ENCODE peak calls at places on chromosomes 13 and 19, in six cellular contexts. One of them, this sample, is unnamed.

GRCh38 chr13:41533676-41534075 is 76.3 kb downstream of the RGCC start:
- DNase-seq in transverse colon: no peak
- DNase-seq in ovary: no peak
- DNase-seq in sigmoid colon: peak; percentile 77
- DNase-seq in A549: no peak
- DNase-seq in upper lobe of left lung: no peak
- DNase-seq in this sample: peak; percentile 42

GRCh38 chr13:100542546-100543156 is 45.9 kb downstream of the GGACT start:
- DNase-seq in ovary: no peak
- DNase-seq in transverse colon: no peak
- DNase-seq in upper lobe of left lung: peak; percentile 16
- DNase-seq in sigmoid colon: peak; percentile 21
- DNase-seq in A549: peak; percentile 11
- DNase-seq in this sample: no peak

GRCh38 chr13:28327761-28328607 is 166.9 kb downstream of the FLT1 start:
- DNase-seq in sigmoid colon: no peak
- DNase-seq in A549: no peak
- DNase-seq in ovary: no peak
- DNase-seq in upper lobe of left lung: no peak
- DNase-seq in transverse colon: no peak
- DNase-seq in this sample: no peak

GRCh38 chr13:110244926-110245325 is 62.0 kb downstream of the COL4A1 start:
- DNase-seq in sigmoid colon: no peak
- DNase-seq in ovary: no peak
- DNase-seq in upper lobe of left lung: no peak
- DNase-seq in A549: no peak
- DNase-seq in transverse colon: no peak
- DNase-seq in this sample: no peak

GRCh38 chr19:55311397-55311796 is 13.7 kb downstream of the TMEM150B start:
- DNase-seq in ovary: no peak
- DNase-seq in transverse colon: no peak
- DNase-seq in upper lobe of left lung: no peak
- DNase-seq in sigmoid colon: no peak
- DNase-seq in A549: no peak
- DNase-seq in this sample: no peak

GRCh38 chr13:36736119-36736726 is 62.4 kb downstream of the SERTM1 start:
- DNase-seq in transverse colon: peak; percentile 19
- DNase-seq in upper lobe of left lung: peak; percentile 31
- DNase-seq in sigmoid colon: peak; percentile 69
- DNase-seq in ovary: peak; percentile 58
- DNase-seq in A549: peak; percentile 8
- DNase-seq in this sample: peak; percentile 64

GRCh38 chr13:45850020-45850613 is 1.4 kb downstream of the SIAH3 start:
- DNase-seq in sigmoid colon: no peak
- DNase-seq in transverse colon: no peak
- DNase-seq in ovary: no peak
- DNase-seq in A549: no peak
- DNase-seq in upper lobe of left lung: no peak
- DNase-seq in this sample: no peak

GRCh38 chr13:91986771-91987515 is 588.5 kb downstream of the GPC5 start:
- DNase-seq in upper lobe of left lung: no peak
- DNase-seq in A549: no peak
- DNase-seq in ovary: no peak
- DNase-seq in sigmoid colon: no peak
- DNase-seq in transverse colon: no peak
- DNase-seq in this sample: no peak

GRCh38 chr13:24693862-24694471 is 13.8 kb downstream of the ATP12A start:
- DNase-seq in transverse colon: peak; percentile 36
- DNase-seq in A549: peak; percentile 70
- DNase-seq in sigmoid colon: no peak
- DNase-seq in ovary: peak; percentile 21
- DNase-seq in upper lobe of left lung: peak; percentile 51
- DNase-seq in this sample: no peak

GRCh38 chr19:18841400-18841799 is 9.6 kb downstream of the UPF1 start:
- DNase-seq in sigmoid colon: no peak
- DNase-seq in transverse colon: no peak
- DNase-seq in ovary: no peak
- DNase-seq in upper lobe of left lung: no peak
- DNase-seq in A549: no peak
- DNase-seq in this sample: no peak

GRCh38 chr19:18840288-18841260 is 8.8 kb downstream of the UPF1 start:
- DNase-seq in A549: no peak
- DNase-seq in sigmoid colon: no peak
- DNase-seq in upper lobe of left lung: no peak
- DNase-seq in ovary: no peak
- DNase-seq in transverse colon: no peak
- DNase-seq in this sample: no peak

GRCh38 chr19:18843960-18844359 is 12.2 kb downstream of the UPF1 start:
- DNase-seq in transverse colon: no peak
- DNase-seq in A549: no peak
- DNase-seq in upper lobe of left lung: no peak
- DNase-seq in ovary: no peak
- DNase-seq in sigmoid colon: no peak
- DNase-seq in this sample: no peak

GRCh38 chr19:18842166-18842565 is 10.4 kb downstream of the UPF1 start:
- DNase-seq in A549: no peak
- DNase-seq in transverse colon: no peak
- DNase-seq in sigmoid colon: no peak
- DNase-seq in upper lobe of left lung: no peak
- DNase-seq in ovary: no peak
- DNase-seq in this sample: no peak

DNA sequence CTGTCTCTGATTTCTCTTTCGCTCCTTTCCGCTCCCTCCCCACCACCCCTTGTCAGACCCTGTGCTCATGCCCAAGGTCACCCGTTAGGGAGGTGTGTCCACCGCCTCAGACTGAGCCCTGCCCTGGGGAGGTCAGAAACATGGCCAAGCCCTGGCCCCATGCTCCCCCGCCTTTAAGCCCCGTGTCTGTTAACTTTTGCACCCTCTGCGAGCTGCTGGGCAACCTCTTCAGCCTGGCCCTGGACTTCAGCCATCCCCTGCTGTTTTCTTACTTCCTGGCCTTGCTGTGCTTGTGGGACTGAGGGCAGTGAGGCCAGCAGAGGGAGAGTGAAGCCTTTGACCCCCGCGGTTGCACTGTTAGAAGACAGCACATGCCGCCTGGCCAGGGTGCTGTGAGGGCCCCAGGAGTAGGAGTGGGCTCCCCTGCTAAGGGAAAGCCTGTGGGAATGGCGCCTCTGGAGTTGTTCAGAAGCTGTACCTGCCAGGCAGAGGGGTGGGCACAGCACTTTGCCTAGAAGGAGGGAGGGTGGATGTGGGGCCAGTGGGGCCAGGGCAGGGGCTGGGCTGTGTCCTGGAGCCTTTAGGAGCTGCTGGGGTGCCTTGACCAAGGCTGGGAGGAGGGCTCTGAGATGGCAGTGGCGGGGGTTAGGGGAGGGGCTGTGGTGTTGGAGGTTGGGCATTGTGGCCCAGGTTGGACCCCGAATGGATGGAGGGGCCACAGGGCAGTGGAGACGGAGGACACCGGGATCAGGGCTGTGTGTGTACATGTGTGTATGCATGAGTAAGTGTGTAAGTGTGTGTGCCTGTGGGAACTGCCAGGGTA is 7.9 kb downstream of the UPF1 start:
- DNase-seq in transverse colon: no peak
- DNase-seq in A549: no peak
- DNase-seq in ovary: no peak
- DNase-seq in upper lobe of left lung: peak; percentile 67
- DNase-seq in sigmoid colon: no peak
- DNase-seq in this sample: no peak
- H3K4me1 ChIP-seq in transverse colon: peaks cover 71% of the 10 kb centered on the region
- H3K4me1 ChIP-seq in A549: no peaks in the 10 kb centered on the region
- H3K4me1 ChIP-seq in ovary: peaks cover 30% of the 10 kb centered on the region
- H3K4me1 ChIP-seq in upper lobe of left lung: peaks cover 70% of the 10 kb centered on the region
- H3K4me1 ChIP-seq in sigmoid colon: peaks cover 75% of the 10 kb centered on the region
- H3K4me1 ChIP-seq in this sample: no peaks in the 10 kb centered on the region

GRCh38 chr13:111256946-111257345 is 63.5 kb upstream of the TEX29 start:
- DNase-seq in ovary: no peak
- DNase-seq in transverse colon: no peak
- DNase-seq in A549: no peak
- DNase-seq in sigmoid colon: no peak
- DNase-seq in upper lobe of left lung: no peak
- DNase-seq in this sample: no peak

GRCh38 chr13:111259058-111259457 is 61.4 kb upstream of the TEX29 start:
- DNase-seq in ovary: no peak
- DNase-seq in transverse colon: no peak
- DNase-seq in upper lobe of left lung: no peak
- DNase-seq in A549: no peak
- DNase-seq in sigmoid colon: no peak
- DNase-seq in this sample: no peak

GRCh38 chr13:111261326-111261725 is 59.1 kb upstream of the TEX29 start:
- DNase-seq in sigmoid colon: no peak
- DNase-seq in upper lobe of left lung: no peak
- DNase-seq in transverse colon: no peak
- DNase-seq in A549: no peak
- DNase-seq in ovary: no peak
- DNase-seq in this sample: no peak

GRCh38 chr13:111256458-111256857 is 64.0 kb upstream of the TEX29 start:
- DNase-seq in A549: no peak
- DNase-seq in upper lobe of left lung: no peak
- DNase-seq in transverse colon: no peak
- DNase-seq in sigmoid colon: no peak
- DNase-seq in ovary: no peak
- DNase-seq in this sample: no peak

GRCh38 chr13:111258637-111259036 is 61.8 kb upstream of the TEX29 start:
- DNase-seq in sigmoid colon: no peak
- DNase-seq in upper lobe of left lung: no peak
- DNase-seq in ovary: no peak
- DNase-seq in A549: no peak
- DNase-seq in transverse colon: no peak
- DNase-seq in this sample: no peak
- H3K9me3 ChIP-seq in sigmoid colon: no peaks in the 10 kb centered on the region
- H3K9me3 ChIP-seq in upper lobe of left lung: no peaks in the 10 kb centered on the region
- H3K9me3 ChIP-seq in ovary: no peaks in the 10 kb centered on the region
- H3K9me3 ChIP-seq in A549: no peaks in the 10 kb centered on the region
- H3K9me3 ChIP-seq in transverse colon: no peaks in the 10 kb centered on the region
- H3K9me3 ChIP-seq in this sample: no peaks in the 10 kb centered on the region

DNA sequence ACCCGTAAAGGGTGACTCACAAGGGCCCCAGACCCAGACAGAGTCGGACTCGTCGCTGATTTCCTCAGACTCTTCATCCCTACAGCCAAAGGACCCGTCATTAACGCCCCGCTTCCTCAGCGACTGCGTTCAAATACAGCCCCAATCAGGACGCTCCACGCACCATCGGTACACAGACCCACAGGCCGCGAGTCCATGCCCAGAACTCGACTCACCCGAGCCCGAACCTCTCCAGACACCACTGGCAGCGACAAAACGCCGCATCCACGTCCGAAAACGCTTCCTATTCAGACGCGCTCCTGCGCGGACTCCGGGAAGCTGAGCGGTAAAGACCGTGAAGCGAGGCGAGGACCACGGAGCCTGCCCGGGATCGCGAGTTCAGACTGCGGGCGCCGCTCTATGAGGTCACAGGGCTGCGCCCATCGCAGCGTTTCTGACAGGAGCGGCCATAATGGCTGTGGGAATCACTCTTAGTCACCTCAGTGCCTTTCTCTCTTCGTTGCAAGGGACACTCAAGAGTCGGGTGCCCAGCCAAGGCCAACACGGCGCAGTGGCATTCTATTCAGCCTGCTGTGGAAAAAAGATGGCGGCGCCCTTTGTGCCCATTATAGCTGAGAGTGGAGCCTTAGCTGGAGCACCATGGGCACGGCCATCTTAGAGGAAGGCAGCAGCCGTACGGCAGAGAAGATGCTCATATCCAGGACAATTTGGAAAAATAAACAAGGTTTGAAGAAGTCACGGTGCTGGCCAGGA is at the start of gene ZNF614:
- DNase-seq in upper lobe of left lung: peak; percentile 88
- DNase-seq in A549: peak; percentile 81
- DNase-seq in transverse colon: peak; percentile 90
- DNase-seq in ovary: peak; percentile 84
- DNase-seq in sigmoid colon: peak; percentile 90
- DNase-seq in this sample: peak; percentile 58
- TF ChIP-seq EP300 in upper lobe of left lung: no peak
- TF ChIP-seq EP300 in A549: no peak
- TF ChIP-seq EP300 in transverse colon: no peak
- TF ChIP-seq EP300 in ovary: no peak
- TF ChIP-seq EP300 in sigmoid colon: no peak
- TF ChIP-seq EP300 in this sample: peak; percentile 80

GRCh38 chr13:49783865-49784264 is 8.6 kb downstream of the KPNA3 start:
- DNase-seq in A549: no peak
- DNase-seq in ovary: no peak
- DNase-seq in upper lobe of left lung: no peak
- DNase-seq in sigmoid colon: no peak
- DNase-seq in transverse colon: no peak
- DNase-seq in this sample: no peak
- H3K4me1 ChIP-seq in A549: peaks cover 10% of the 10 kb centered on the region
- H3K4me1 ChIP-seq in ovary: peaks cover 1% of the 10 kb centered on the region
- H3K4me1 ChIP-seq in upper lobe of left lung: peaks cover 6% of the 10 kb centered on the region
- H3K4me1 ChIP-seq in sigmoid colon: peaks cover 21% of the 10 kb centered on the region
- H3K4me1 ChIP-seq in transverse colon: no peaks in the 10 kb centered on the region
- H3K4me1 ChIP-seq in this sample: peaks cover 36% of the 10 kb centered on the region